ENCODE peak calls at places on chromosome 13, in six cellular contexts. X, O, W, U, Q and H are unnamed samples.

GRCh38 chr13:47672982-47673670 is 327.9 kb downstream of the SUCLA2 start:
- DNase-seq in Q (no peak), W (peak), X (no peak), U (peak), O (no peak), H (no peak)

GRCh38 chr13:59304596-59304995 is 859.1 kb downstream of the DIAPH3 start:
- DNase-seq in Q (no peak), X (no peak), O (no peak), W (no peak), U (no peak), H (no peak)

GRCh38 chr13:104422668-104423067 is 1356.5 kb upstream of the SLC10A2 start:
- DNase-seq in U (no peak), X (no peak), Q (no peak), O (no peak), W (no peak), H (no peak)

GRCh38 chr13:73708393-73708985 is 425.7 kb downstream of the KLF12 start:
- DNase-seq in W (peak), X (peak), O (peak), U (peak), Q (peak), H (peak)

GRCh38 chr13:51806571-51806970 is 2.6 kb upstream of the DHRS12 start:
- DNase-seq in W (peak), O (no peak), U (no peak), Q (no peak), X (no peak), H (no peak)

GRCh38 chr13:53545340-53545941 is 516.8 kb downstream of the OLFM4 start:
- DNase-seq in Q (no peak), O (no peak), W (no peak), U (no peak), X (no peak), H (no peak)

GRCh38 chr13:50766043-50766442 is 77.4 kb downstream of the DLEU7 start:
- DNase-seq in W (no peak), X (no peak), U (no peak), O (no peak), Q (no peak), H (no peak)

GRCh38 chr13:39415403-39415802 is 187.6 kb downstream of the LHFPL6 start:
- DNase-seq in Q (no peak), U (no peak), O (no peak), W (peak), X (no peak), H (no peak)

GRCh38 chr13:105272660-105273631 is 1262.5 kb downstream of the EFNB2 start:
- DNase-seq in U (peak), O (no peak), X (no peak), Q (no peak), W (no peak), H (no peak)

GRCh38 chr13:102948006-102948405 is 102.2 kb downstream of the ERCC5 start:
- DNase-seq in U (no peak), O (no peak), X (no peak), Q (no peak), W (no peak), H (no peak)

GRCh38 chr13:50448535-50448981 is 394.9 kb downstream of the DLEU7 start:
- DNase-seq in O (no peak), X (no peak), W (no peak), Q (no peak), U (no peak), H (no peak)

GRCh38 chr13:44303681-44304432 is 69.8 kb upstream of the SERP2 start:
- DNase-seq in W (no peak), X (no peak), U (no peak), O (no peak), Q (no peak), H (peak)

GRCh38 chr13:51937320-51938290 is 73.6 kb downstream of the ATP7B start:
- DNase-seq in X (no peak), O (no peak), W (no peak), U (no peak), Q (no peak), H (no peak)

GRCh38 chr13:102131246-102131645 is 270.6 kb downstream of the FGF14 start:
- DNase-seq in O (no peak), W (no peak), U (no peak), X (no peak), Q (no peak), H (no peak)

GRCh38 chr13:25384747-25385270 is 13.0 kb downstream of the ATP8A2 start:
- DNase-seq in O (no peak), X (no peak), Q (no peak), W (no peak), U (no peak), H (no peak)

GRCh38 chr13:40518481-40518882 is 148.0 kb downstream of the FOXO1 start:
- DNase-seq in X (no peak), O (peak), W (no peak), U (no peak), Q (no peak), H (peak)

GRCh38 chr13:43298799-43299198 is 275.4 kb downstream of the DNAJC15 start:
- DNase-seq in W (no peak), Q (no peak), O (no peak), X (no peak), U (no peak), H (no peak)

GRCh38 chr13:50222569-50223332 is 207.5 kb downstream of the KCNRG start:
- DNase-seq in W (peak), Q (no peak), X (no peak), O (no peak), U (no peak), H (no peak)

GRCh38 chr13:30847697-30848307 is 58.3 kb upstream of the MEDAG start:
- DNase-seq in U (no peak), X (no peak), O (no peak), W (peak), Q (peak), H (no peak)

GRCh38 chr13:111423168-111423785 is 102.8 kb downstream of the TEX29 start:
- DNase-seq in X (no peak), Q (no peak), U (no peak), O (no peak), W (no peak), H (no peak)

GRCh38 chr13:30791354-30791921 is 56.1 kb downstream of the ALOX5AP start:
- DNase-seq in X (no peak), U (no peak), Q (no peak), W (no peak), O (no peak), H (no peak)

GRCh38 chr13:93226623-93227279 is at the start of gene GPC6:
- DNase-seq in Q (peak), U (no peak), O (no peak), W (peak), X (peak), H (no peak)

GRCh38 chr13:35143123-35143522 is 201.1 kb downstream of the NBEA start:
- DNase-seq in Q (no peak), U (no peak), W (no peak), O (no peak), X (no peak), H (no peak)

GRCh38 chr13:113527272-113527958 is 36.9 kb upstream of the DCUN1D2 start:
- DNase-seq in U (peak), Q (no peak), O (no peak), W (no peak), X (no peak), H (no peak)

GRCh38 chr13:100473087-100473486 is 115.5 kb downstream of the GGACT start:
- DNase-seq in Q (no peak), X (no peak), U (no peak), O (no peak), W (no peak), H (no peak)

GRCh38 chr13:37029617-37030016 is 29.0 kb downstream of the EXOSC8 start:
- DNase-seq in W (peak), Q (peak), X (no peak), U (no peak), O (no peak), H (no peak)